ENCODE peak calls at places on chromosomes 4 and X, in ten cellular contexts. M, T, U, L, F, H, C, S, N and Y are unnamed samples.

GRCh38 chrX:19342331-19342906 is 1.3 kb upstream of the PDHA1 start:
- DNase-seq in M (no peak), T (no peak), U (peak), L (no peak), F (no peak), H (no peak), C (no peak), S (no peak), N (peak), Y (no peak)

GRCh38 chr4:101707596-101707995 is 82.9 kb upstream of the BANK1 start:
- DNase-seq in M (no peak), T (no peak), U (peak), L (no peak), F (no peak), H (no peak), C (no peak), S (no peak), N (no peak), Y (peak)

GRCh38 chrX:28127662-28128061 is 146.4 kb upstream of the DCAF8L1 start:
- DNase-seq in M (no peak), T (no peak), U (no peak), L (no peak), F (no peak), H (no peak), C (no peak), S (no peak), N (no peak), Y (no peak)

GRCh38 chrX:153968754-153969124 is 2.9 kb downstream of the HCFC1 start:
- DNase-seq in M (no peak), T (no peak), U (no peak), L (no peak), F (no peak), H (no peak), C (no peak), S (no peak), N (no peak), Y (no peak)

GRCh38 chrX:29661290-29661689 is 554.1 kb upstream of the MAGEB2 start:
- DNase-seq in M (no peak), T (no peak), U (peak), L (peak), F (peak), H (no peak), C (no peak), S (no peak), N (peak), Y (no peak)

GRCh38 chr4:26522478-26522877 is 32.2 kb upstream of the CCKAR start:
- DNase-seq in M (no peak), T (no peak), U (peak), L (peak), F (peak), H (no peak), C (no peak), S (no peak), N (no peak), Y (no peak)

GRCh38 chr4:95107635-95108034 is 349.9 kb downstream of the BMPR1B start:
- DNase-seq in M (peak), T (peak), U (peak), L (peak), F (peak), H (no peak), C (no peak), S (no peak), N (peak), Y (no peak)

GRCh38 chr4:112173593-112174559 is 28.6 kb downstream of the FAM241A start:
- DNase-seq in M (peak), T (no peak), U (no peak), L (peak), F (no peak), H (no peak), C (no peak), S (no peak), N (peak), Y (no peak)

GRCh38 chr4:67727124-67727850 is 26.3 kb upstream of the UBA6 start:
- DNase-seq in M (no peak), T (no peak), U (peak), L (peak), F (peak), H (no peak), C (no peak), S (no peak), N (peak), Y (no peak)

GRCh38 chr4:147409350-147409749 is 71.5 kb upstream of the EDNRA start:
- DNase-seq in M (no peak), T (no peak), U (peak), L (peak), F (peak), H (no peak), C (no peak), S (no peak), N (peak), Y (no peak)

GRCh38 chr4:132123870-132124623 is 1025.0 kb upstream of the PCDH10 start:
- DNase-seq in M (peak), T (no peak), U (peak), L (peak), F (peak), H (no peak), C (no peak), S (no peak), N (peak), Y (no peak)

GRCh38 chrX:131826572-131826971 is 196.5 kb upstream of the STK26 start:
- DNase-seq in M (no peak), T (no peak), U (no peak), L (no peak), F (no peak), H (no peak), C (no peak), S (no peak), N (no peak), Y (no peak)

GRCh38 chrX:131816551-131817136 is 206.5 kb upstream of the STK26 start:
- DNase-seq in M (no peak), T (no peak), U (no peak), L (no peak), F (peak), H (peak), C (peak), S (peak), N (no peak), Y (no peak)

GRCh38 chrX:131818297-131818936 is 204.7 kb upstream of the STK26 start:
- DNase-seq in M (no peak), T (no peak), U (no peak), L (no peak), F (no peak), H (no peak), C (no peak), S (no peak), N (no peak), Y (no peak)

GRCh38 chrX:131827935-131828334 is 195.2 kb upstream of the STK26 start:
- DNase-seq in M (no peak), T (no peak), U (peak), L (no peak), F (peak), H (no peak), C (no peak), S (no peak), N (peak), Y (no peak)

GRCh38 chrX:131821945-131822622 is 201.0 kb upstream of the STK26 start:
- DNase-seq in M (no peak), T (no peak), U (no peak), L (no peak), F (peak), H (peak), C (peak), S (peak), N (no peak), Y (no peak)
- H3K4me3 ChIP-seq in M (no peak), T (no peak), U (no peak), L (no peak), F (peak), H (peak), C (peak), S (peak), N (no peak), Y (no peak)

DNA sequence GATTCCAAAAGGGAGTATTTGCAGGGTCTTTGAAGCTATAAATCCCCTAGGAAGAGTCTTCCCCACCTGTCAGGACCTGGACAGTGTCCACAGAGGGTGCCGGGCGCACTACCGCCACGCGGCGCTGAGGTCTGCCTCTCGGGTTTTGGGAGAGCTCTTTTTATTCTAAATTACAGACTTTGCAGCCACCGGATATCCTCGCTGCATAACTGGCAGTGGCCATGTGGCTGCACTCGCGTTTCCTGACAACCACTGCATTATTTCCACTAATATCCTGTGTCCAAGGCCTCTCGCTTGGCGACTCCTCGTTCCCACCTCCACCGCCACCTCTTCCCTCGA is 608 bp upstream of the TMEM131L start:
- DNase-seq in M (peak), T (peak), U (peak), L (no peak), F (peak), H (no peak), C (no peak), S (peak), N (peak), Y (peak)
- TF ChIP-seq CTCF in M (no peak), T (no peak), U (peak), L (peak), F (peak), H (peak), C (peak), S (no peak), N (peak), Y (peak)

GRCh38 chr4:123568936-123569335 is 172.3 kb downstream of the SPRY1 start:
- DNase-seq in M (no peak), T (no peak), U (no peak), L (no peak), F (no peak), H (no peak), C (no peak), S (no peak), N (peak), Y (no peak)
- H3K4me3 ChIP-seq in M (no peak), T (no peak), U (no peak), L (no peak), F (no peak), H (no peak), C (no peak), S (no peak), N (no peak), Y (no peak)

DNA sequence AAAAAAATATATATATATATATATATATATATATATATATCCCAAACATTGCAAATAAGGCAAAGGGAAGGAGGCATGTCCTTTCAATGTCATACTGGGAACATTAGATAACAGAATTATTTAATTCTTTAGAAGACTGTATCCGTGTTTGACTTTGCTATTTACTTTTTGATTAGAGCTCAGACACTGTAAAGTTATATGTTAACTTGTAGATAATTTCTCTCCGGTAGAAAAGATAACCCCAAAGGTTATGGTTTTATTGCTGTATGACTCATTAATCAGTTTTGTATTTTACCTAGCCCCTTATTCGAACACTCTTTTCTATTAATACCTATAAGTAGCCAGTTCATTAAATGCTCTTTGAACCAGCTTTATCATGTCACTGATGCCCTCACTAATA is 150.6 kb upstream of the DUSP21 start:
- DNase-seq in M (no peak), T (peak), U (no peak), L (no peak), F (no peak), H (no peak), C (no peak), S (no peak), N (no peak), Y (no peak)
- TF ChIP-seq CTCF in M (no peak), T (no peak), U (no peak), L (no peak), F (no peak), H (no peak), C (no peak), S (no peak), N (no peak), Y (no peak)

GRCh38 chrX:24271262-24271661 is 42.6 kb downstream of the SUPT20HL2 start:
- DNase-seq in M (no peak), T (no peak), U (no peak), L (no peak), F (no peak), H (no peak), C (no peak), S (no peak), N (no peak), Y (no peak)
- H3K4me3 ChIP-seq in M (no peak), T (no peak), U (no peak), L (no peak), F (no peak), H (no peak), C (no peak), S (no peak), N (no peak), Y (no peak)

GRCh38 chrX:122703762-122704161 is 480.3 kb upstream of the GRIA3 start:
- DNase-seq in M (no peak), T (no peak), U (peak), L (peak), F (peak), H (no peak), C (no peak), S (no peak), N (no peak), Y (peak)
- TF ChIP-seq CTCF in M (no peak), T (no peak), U (peak), L (peak), F (no peak), H (no peak), C (no peak), S (no peak), N (no peak), Y (peak)

DNA sequence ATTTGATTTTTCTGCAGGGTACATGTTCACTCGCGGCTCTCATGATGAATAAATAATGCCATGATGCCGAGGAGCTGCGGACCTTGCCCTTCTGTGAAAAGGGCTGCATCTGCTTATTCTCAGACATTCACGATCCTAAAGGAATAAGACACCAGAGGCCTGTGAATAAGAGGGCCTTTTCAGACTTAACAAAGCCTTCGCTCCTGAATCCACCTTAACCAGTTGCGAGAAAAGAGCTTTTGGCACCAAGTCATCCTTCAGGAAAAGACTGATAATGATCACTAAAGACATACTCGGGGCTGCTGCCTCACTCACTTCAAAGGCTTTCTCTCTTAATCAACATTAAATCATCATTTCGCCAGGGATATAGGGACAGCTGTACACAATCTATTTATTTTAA is 147.5 kb downstream of the FBXO8 start:
- DNase-seq in M (no peak), T (no peak), U (no peak), L (no peak), F (peak), H (no peak), C (no peak), S (no peak), N (peak), Y (no peak)
- H3K4me3 ChIP-seq in M (no peak), T (no peak), U (no peak), L (no peak), F (peak), H (peak), C (no peak), S (no peak), N (no peak), Y (no peak)